ENCODE peak calls at places on chromosomes 3 and 15, in five cellular contexts. One of them, this sample, is unnamed.

GRCh38 chr3:35385271-35385670 is 254.1 kb upstream of the ARPP21 start:
- DNase-seq in left ventricle myocardium superior: no peak
- DNase-seq in activated naive CD4-positive, alpha-beta T cell treated with anti-CD3 and anti-CD28 coated beads for 36 hours: no peak
- DNase-seq in MM.1S: no peak
- DNase-seq in MCF 10A: no peak
- DNase-seq in this sample: no peak

GRCh38 chr3:100044369-100044768 is 69.9 kb downstream of the FILIP1L start:
- DNase-seq in MCF 10A: no peak
- DNase-seq in MM.1S: peak; percentile 55
- DNase-seq in activated naive CD4-positive, alpha-beta T cell treated with anti-CD3 and anti-CD28 coated beads for 36 hours: no peak
- DNase-seq in left ventricle myocardium superior: no peak
- DNase-seq in this sample: no peak

GRCh38 chr3:151216641-151217040 is 13.6 kb upstream of the GPR171 start:
- DNase-seq in MCF 10A: no peak
- DNase-seq in activated naive CD4-positive, alpha-beta T cell treated with anti-CD3 and anti-CD28 coated beads for 36 hours: no peak
- DNase-seq in left ventricle myocardium superior: no peak
- DNase-seq in MM.1S: no peak
- DNase-seq in this sample: no peak

GRCh38 chr3:179425075-179425474 is 26.2 kb downstream of the GNB4 start:
- DNase-seq in activated naive CD4-positive, alpha-beta T cell treated with anti-CD3 and anti-CD28 coated beads for 36 hours: no peak
- DNase-seq in MCF 10A: no peak
- DNase-seq in MM.1S: no peak
- DNase-seq in left ventricle myocardium superior: no peak
- DNase-seq in this sample: no peak

GRCh38 chr15:71532994-71533393 is 277.4 kb upstream of the NR2E3 start:
- DNase-seq in activated naive CD4-positive, alpha-beta T cell treated with anti-CD3 and anti-CD28 coated beads for 36 hours: peak; percentile 7
- DNase-seq in left ventricle myocardium superior: no peak
- DNase-seq in MCF 10A: peak; percentile 74
- DNase-seq in MM.1S: peak; percentile 14
- DNase-seq in this sample: no peak

GRCh38 chr15:33968224-33968623 is at the start of gene CHRM5:
- DNase-seq in activated naive CD4-positive, alpha-beta T cell treated with anti-CD3 and anti-CD28 coated beads for 36 hours: no peak
- DNase-seq in MCF 10A: no peak
- DNase-seq in MM.1S: no peak
- DNase-seq in left ventricle myocardium superior: no peak
- DNase-seq in this sample: no peak

GRCh38 chr3:196638922-196639516 is 475 bp upstream of the NRROS start:
- DNase-seq in activated naive CD4-positive, alpha-beta T cell treated with anti-CD3 and anti-CD28 coated beads for 36 hours: no peak
- DNase-seq in MM.1S: no peak
- DNase-seq in MCF 10A: no peak
- DNase-seq in left ventricle myocardium superior: no peak
- DNase-seq in this sample: no peak

GRCh38 chr3:190972840-190973270 is 110.4 kb upstream of the GMNC start:
- DNase-seq in activated naive CD4-positive, alpha-beta T cell treated with anti-CD3 and anti-CD28 coated beads for 36 hours: no peak
- DNase-seq in MCF 10A: peak; percentile 43
- DNase-seq in left ventricle myocardium superior: no peak
- DNase-seq in MM.1S: no peak
- DNase-seq in this sample: no peak

GRCh38 chr15:92584105-92584504 is 71.5 kb downstream of the FAM174B start:
- DNase-seq in activated naive CD4-positive, alpha-beta T cell treated with anti-CD3 and anti-CD28 coated beads for 36 hours: no peak
- DNase-seq in MM.1S: no peak
- DNase-seq in MCF 10A: no peak
- DNase-seq in left ventricle myocardium superior: no peak
- DNase-seq in this sample: no peak

GRCh38 chr3:139935071-139935865 is at the start of gene CLSTN2:
- DNase-seq in MCF 10A: no peak
- DNase-seq in activated naive CD4-positive, alpha-beta T cell treated with anti-CD3 and anti-CD28 coated beads for 36 hours: peak; percentile 23
- DNase-seq in left ventricle myocardium superior: peak; percentile 89
- DNase-seq in MM.1S: peak; percentile 70
- DNase-seq in this sample: peak; percentile 52

GRCh38 chr3:106176734-106177133 is 307.9 kb upstream of the CBLB start:
- DNase-seq in left ventricle myocardium superior: no peak
- DNase-seq in activated naive CD4-positive, alpha-beta T cell treated with anti-CD3 and anti-CD28 coated beads for 36 hours: peak; percentile 79
- DNase-seq in MM.1S: no peak
- DNase-seq in MCF 10A: no peak
- DNase-seq in this sample: no peak

GRCh38 chr15:76432604-76433003 is 96.0 kb downstream of the ISL2 start:
- DNase-seq in MM.1S: no peak
- DNase-seq in MCF 10A: no peak
- DNase-seq in activated naive CD4-positive, alpha-beta T cell treated with anti-CD3 and anti-CD28 coated beads for 36 hours: no peak
- DNase-seq in left ventricle myocardium superior: no peak
- DNase-seq in this sample: no peak

GRCh38 chr3:7610634-7611033 is 749.7 kb downstream of the GRM7 start:
- DNase-seq in left ventricle myocardium superior: no peak
- DNase-seq in activated naive CD4-positive, alpha-beta T cell treated with anti-CD3 and anti-CD28 coated beads for 36 hours: no peak
- DNase-seq in MM.1S: no peak
- DNase-seq in MCF 10A: no peak
- DNase-seq in this sample: no peak

GRCh38 chr3:158936530-158937113 is 134.8 kb downstream of the MFSD1 start:
- DNase-seq in MM.1S: no peak
- DNase-seq in activated naive CD4-positive, alpha-beta T cell treated with anti-CD3 and anti-CD28 coated beads for 36 hours: no peak
- DNase-seq in left ventricle myocardium superior: no peak
- DNase-seq in MCF 10A: no peak
- DNase-seq in this sample: no peak

GRCh38 chr3:152811974-152812760 is 22.8 kb upstream of the P2RY1 start:
- DNase-seq in MCF 10A: no peak
- DNase-seq in left ventricle myocardium superior: no peak
- DNase-seq in activated naive CD4-positive, alpha-beta T cell treated with anti-CD3 and anti-CD28 coated beads for 36 hours: no peak
- DNase-seq in MM.1S: no peak
- DNase-seq in this sample: no peak

GRCh38 chr15:63583027-63583426 is 14.2 kb upstream of the FBXL22 start:
- DNase-seq in MM.1S: no peak
- DNase-seq in left ventricle myocardium superior: no peak
- DNase-seq in MCF 10A: no peak
- DNase-seq in activated naive CD4-positive, alpha-beta T cell treated with anti-CD3 and anti-CD28 coated beads for 36 hours: no peak
- DNase-seq in this sample: no peak

GRCh38 chr3:42078686-42079085 is 12.5 kb upstream of the TRAK1 start:
- DNase-seq in left ventricle myocardium superior: no peak
- DNase-seq in activated naive CD4-positive, alpha-beta T cell treated with anti-CD3 and anti-CD28 coated beads for 36 hours: no peak
- DNase-seq in MM.1S: no peak
- DNase-seq in MCF 10A: no peak
- DNase-seq in this sample: no peak

GRCh38 chr15:66740802-66741201 is 38.8 kb downstream of the SMAD6 start:
- DNase-seq in MM.1S: no peak
- DNase-seq in left ventricle myocardium superior: peak; percentile 75
- DNase-seq in activated naive CD4-positive, alpha-beta T cell treated with anti-CD3 and anti-CD28 coated beads for 36 hours: no peak
- DNase-seq in MCF 10A: no peak
- DNase-seq in this sample: no peak

GRCh38 chr15:64856429-64857145 is 14.9 kb downstream of the PLEKHO2 start:
- DNase-seq in activated naive CD4-positive, alpha-beta T cell treated with anti-CD3 and anti-CD28 coated beads for 36 hours: no peak
- DNase-seq in MCF 10A: no peak
- DNase-seq in MM.1S: no peak
- DNase-seq in left ventricle myocardium superior: peak; percentile 76
- DNase-seq in this sample: no peak

GRCh38 chr3:71398157-71398836 is 185.2 kb downstream of the FOXP1 start:
- DNase-seq in MCF 10A: no peak
- DNase-seq in MM.1S: no peak
- DNase-seq in activated naive CD4-positive, alpha-beta T cell treated with anti-CD3 and anti-CD28 coated beads for 36 hours: peak; percentile 67
- DNase-seq in left ventricle myocardium superior: no peak
- DNase-seq in this sample: no peak

GRCh38 chr15:74399511-74400312 is 32.3 kb upstream of the CYP11A1 start:
- DNase-seq in activated naive CD4-positive, alpha-beta T cell treated with anti-CD3 and anti-CD28 coated beads for 36 hours: peak; percentile 83
- DNase-seq in left ventricle myocardium superior: no peak
- DNase-seq in MCF 10A: no peak
- DNase-seq in MM.1S: no peak
- DNase-seq in this sample: no peak

GRCh38 chr15:96351801-96352593 is 21.5 kb downstream of the NR2F2 start:
- DNase-seq in left ventricle myocardium superior: no peak
- DNase-seq in activated naive CD4-positive, alpha-beta T cell treated with anti-CD3 and anti-CD28 coated beads for 36 hours: no peak
- DNase-seq in MM.1S: no peak
- DNase-seq in MCF 10A: no peak
- DNase-seq in this sample: no peak

This sample was measured in D721Med.